ENCODE peak calls at places on chromosomes 2 and 18, in nine cellular contexts. M is CD4-positive, alpha-beta memory T cell; W is effector CD8-positive, alpha-beta T cell; R is mammary epithelial cell; P is NCI-H1105; A is GDM1; K is HTR-8/SVneo; Q is heart right ventricle; D is heart left ventricle. J is an unnamed sample.

GRCh38 chr2:24676493-24676892 is 116.7 kb downstream of the PTRHD1 start:
- DNase-seq in D (no peak), R (no peak), A (no peak), P (no peak), K (peak), Q (no peak), M (no peak), W (no peak), J (no peak)

GRCh38 chr18:76371301-76371700 is 123.7 kb downstream of the ZNF516 start:
- DNase-seq in A (no peak), P (no peak), Q (no peak), D (no peak), M (no peak), W (no peak), K (no peak), R (no peak), J (no peak)

GRCh38 chr2:60533114-60534033 is 20.1 kb downstream of the BCL11A start:
- DNase-seq in A (no peak), K (no peak), R (peak), M (no peak), W (no peak), Q (no peak), D (no peak), P (no peak), J (no peak)

GRCh38 chr2:237178396-237178795 is 92.7 kb downstream of the COPS8 start:
- DNase-seq in D (no peak), P (no peak), M (no peak), K (no peak), R (peak), W (no peak), Q (no peak), A (no peak), J (no peak)

GRCh38 chr2:24828641-24829040 is 35.4 kb downstream of the CENPO start:
- DNase-seq in M (no peak), A (no peak), Q (no peak), D (no peak), W (no peak), K (no peak), R (no peak), P (no peak), J (peak)

GRCh38 chr2:10432315-10433181 is 15.6 kb downstream of the ODC1 start:
- DNase-seq in D (no peak), R (no peak), W (no peak), Q (no peak), K (no peak), A (no peak), P (no peak), M (no peak), J (no peak)

GRCh38 chr2:9110893-9111569 is 95.6 kb upstream of the ASAP2 start:
- DNase-seq in D (no peak), M (no peak), P (no peak), A (no peak), K (no peak), Q (no peak), R (no peak), W (no peak), J (no peak)

GRCh38 chr2:203685081-203685621 is 21.3 kb upstream of the CD28 start:
- DNase-seq in D (peak), P (no peak), K (peak), A (no peak), Q (peak), M (no peak), R (peak), W (no peak), J (no peak)

GRCh38 chr2:12412898-12413305 is 303.8 kb upstream of the TRIB2 start:
- DNase-seq in R (no peak), P (no peak), Q (no peak), A (no peak), W (no peak), M (peak), K (peak), D (no peak), J (no peak)

GRCh38 chr2:234366891-234367290 is 130.0 kb downstream of the ARL4C start:
- DNase-seq in A (no peak), M (no peak), Q (no peak), D (no peak), W (no peak), R (peak), K (no peak), P (no peak), J (no peak)

GRCh38 chr18:23532848-23533247 is 29.5 kb downstream of the RMC1 start:
- DNase-seq in M (no peak), D (peak), P (no peak), A (no peak), W (no peak), R (no peak), Q (peak), K (no peak), J (peak)

GRCh38 chr2:854460-854859 is 96.2 kb upstream of the SNTG2 start:
- DNase-seq in K (no peak), A (peak), Q (no peak), P (peak), D (no peak), W (peak), R (no peak), M (peak), J (no peak)

GRCh38 chr18:40019797-40020392 is 1935.1 kb upstream of the PIK3C3 start:
- DNase-seq in M (no peak), D (no peak), P (no peak), A (no peak), Q (no peak), K (no peak), R (no peak), W (no peak), J (no peak)

GRCh38 chr2:65856423-65856822 is 424.0 kb upstream of the SPRED2 start:
- DNase-seq in K (no peak), M (no peak), A (no peak), Q (no peak), P (no peak), D (no peak), R (no peak), W (no peak), J (no peak)

GRCh38 chr2:240643093-240643810 is 18.0 kb downstream of the GPR35 start:
- DNase-seq in P (no peak), A (no peak), W (no peak), D (no peak), K (no peak), R (no peak), M (no peak), Q (no peak), J (peak)

J was measured in aorta.